ENCODE peak calls at places on chromosomes 4 and X, in six cellular contexts. N is iris pigment epithelial cell; Q is naive thymus-derived CD8-positive, alpha-beta T cell; I is tibial artery; W is kidney epithelial cell; Z is NCI-H2107. A is an unnamed sample.

GRCh38 chrX:30141966-30142365 is 73.4 kb upstream of the MAGEB2 start:
- DNase-seq in Z (no peak), I (no peak), Q (no peak), N (peak), W (no peak), A (peak)

GRCh38 chrX:106606583-106606982 is 5.2 kb upstream of the RADX start:
- DNase-seq in Z (no peak), N (no peak), Q (no peak), I (no peak), W (no peak), A (no peak)

GRCh38 chr4:7161721-7162214 is 30.6 kb upstream of the SORCS2 start:
- DNase-seq in W (no peak), Z (no peak), N (peak), Q (no peak), I (peak), A (no peak)

GRCh38 chr4:7693237-7693608 is 246.4 kb downstream of the AFAP1 start:
- DNase-seq in N (no peak), W (no peak), I (no peak), Q (no peak), Z (no peak), A (no peak)

GRCh38 chr4:47686294-47686872 is 151.5 kb downstream of the CORIN start:
- DNase-seq in N (peak), Z (no peak), I (no peak), W (no peak), Q (peak), A (no peak)

GRCh38 chrX:45320191-45320590 is 119.5 kb upstream of the DIPK2B start:
- DNase-seq in Z (no peak), N (no peak), I (no peak), Q (no peak), W (no peak), A (no peak)

GRCh38 chrX:39174761-39175417 is 373.6 kb downstream of the MID1IP1 start:
- DNase-seq in W (no peak), N (no peak), Z (peak), I (no peak), Q (peak), A (no peak)

GRCh38 chrX:1086444-1087409 is 125.7 kb downstream of the CRLF2 start:
- DNase-seq in Z (no peak), Q (no peak), N (peak), W (no peak), I (no peak), A (no peak)

GRCh38 chrX:132415012-132415411 is 73.8 kb downstream of the MBNL3 start:
- DNase-seq in Q (no peak), I (no peak), N (no peak), Z (no peak), W (no peak), A (no peak)

GRCh38 chr4:84952004-84952403 is 14.5 kb downstream of the WDFY3 start:
- DNase-seq in Z (no peak), N (peak), Q (no peak), I (no peak), W (peak), A (no peak)

GRCh38 chr4:55507612-55508011 is 39.1 kb downstream of the CLOCK start:
- DNase-seq in Q (no peak), W (no peak), I (no peak), Z (no peak), N (no peak), A (no peak)

GRCh38 chrX:40987413-40987812 is 97.8 kb upstream of the USP9X start:
- DNase-seq in W (no peak), Z (no peak), N (no peak), Q (no peak), I (no peak), A (no peak)

GRCh38 chr4:20426028-20426427 is 174.3 kb downstream of the SLIT2 start:
- DNase-seq in Q (no peak), N (no peak), W (no peak), Z (no peak), I (no peak), A (no peak)

GRCh38 chrX:10282490-10282889 is 125.7 kb downstream of the CLCN4 start:
- DNase-seq in W (no peak), N (no peak), Q (no peak), Z (no peak), I (no peak), A (no peak)

GRCh38 chr4:10661047-10661446 is 23.5 kb downstream of the CLNK start:
- DNase-seq in N (no peak), Z (no peak), W (no peak), Q (no peak), I (no peak), A (no peak)

GRCh38 chr4:7799723-7800122 is 139.9 kb downstream of the AFAP1 start:
- DNase-seq in N (no peak), Q (no peak), Z (no peak), I (no peak), W (no peak), A (no peak)

GRCh38 chrX:72498782-72499181 is 73.9 kb downstream of the HDAC8 start:
- DNase-seq in W (no peak), Q (no peak), Z (peak), I (no peak), N (peak), A (no peak)

GRCh38 chrX:19544693-19545305 is 29.5 kb upstream of the MAP3K15 start:
- DNase-seq in I (no peak), Q (peak), N (peak), Z (peak), W (no peak), A (no peak)

GRCh38 chrX:48779399-48779798 is 7.0 kb upstream of the GATA1 start:
- DNase-seq in Q (no peak), W (no peak), I (no peak), N (no peak), Z (no peak), A (no peak)

GRCh38 chrX:154980330-154981115 is 42.0 kb downstream of the F8 start:
- DNase-seq in N (peak), Q (peak), Z (peak), I (peak), W (peak), A (peak)

GRCh38 chr4:164501074-164501473 is 252.9 kb upstream of the SMIM31 start:
- DNase-seq in Z (no peak), N (peak), I (no peak), W (peak), Q (no peak), A (no peak)

GRCh38 chr4:55336138-55337034 is 9.7 kb upstream of the SRD5A3 start:
- DNase-seq in I (no peak), Q (no peak), W (no peak), Z (no peak), N (no peak), A (no peak)

GRCh38 chrX:38868941-38869378 is 67.7 kb downstream of the MID1IP1 start:
- DNase-seq in N (peak), I (no peak), W (no peak), Q (no peak), Z (no peak), A (no peak)

GRCh38 chr4:78656968-78657445 is 105.4 kb downstream of the ANXA3 start:
- DNase-seq in I (no peak), Z (no peak), N (no peak), W (no peak), Q (no peak), A (no peak)

GRCh38 chrX:4668802-4669536 is 955.5 kb upstream of the PRKX start:
- DNase-seq in Q (no peak), Z (no peak), I (no peak), W (no peak), N (no peak), A (no peak)

GRCh38 chr4:70704333-70705145 is 16.2 kb downstream of the UTP3 start:
- DNase-seq in N (peak), I (peak), Q (peak), Z (no peak), W (no peak), A (peak)

GRCh38 chrX:108199691-108200090 is 108.1 kb downstream of the ATG4A start:
- DNase-seq in I (no peak), Q (no peak), N (peak), Z (no peak), W (no peak), A (no peak)

GRCh38 chr4:78517050-78517652 is 34.4 kb upstream of the ANXA3 start:
- DNase-seq in W (peak), Q (no peak), N (peak), I (no peak), Z (no peak), A (peak)

GRCh38 chrX:137031517-137032377 is 2.0 kb downstream of the GPR101 start:
- DNase-seq in Z (peak), Q (peak), N (peak), I (no peak), W (no peak), A (no peak)